ENCODE peak calls at places on chromosome 11, in four cellular contexts. One of them, this sample, is unnamed.

GRCh38 chr11:69205929-69206612 is 50.3 kb downstream of the SMIM38 start:
- DNase-seq in KBM-7: no peak
- DNase-seq in cardiac muscle cell: no peak
- DNase-seq in thyroid gland: no peak
- DNase-seq in this sample: no peak

GRCh38 chr11:131467645-131468270 is 97.3 kb downstream of the NTM start:
- DNase-seq in KBM-7: no peak
- DNase-seq in cardiac muscle cell: no peak
- DNase-seq in thyroid gland: no peak
- DNase-seq in this sample: no peak

GRCh38 chr11:37364246-37364839 is 766.3 kb upstream of the RAG2 start:
- DNase-seq in KBM-7: no peak
- DNase-seq in cardiac muscle cell: no peak
- DNase-seq in thyroid gland: no peak
- DNase-seq in this sample: no peak

GRCh38 chr11:73011126-73011817 is 130.8 kb downstream of the FCHSD2 start:
- DNase-seq in KBM-7: no peak
- DNase-seq in cardiac muscle cell: no peak
- DNase-seq in thyroid gland: no peak
- DNase-seq in this sample: no peak

GRCh38 chr11:12253843-12254281 is 123.5 kb upstream of the PARVA start:
- DNase-seq in KBM-7: no peak
- DNase-seq in cardiac muscle cell: no peak
- DNase-seq in thyroid gland: no peak
- DNase-seq in this sample: peak; percentile 15

GRCh38 chr11:26994579-26995210 is 783 bp downstream of the FIBIN start:
- DNase-seq in KBM-7: no peak
- DNase-seq in cardiac muscle cell: no peak
- DNase-seq in thyroid gland: peak; percentile 73
- DNase-seq in this sample: peak; percentile 20

GRCh38 chr11:112727341-112727841 is 233.8 kb upstream of the NCAM1 start:
- DNase-seq in KBM-7: no peak
- DNase-seq in cardiac muscle cell: no peak
- DNase-seq in thyroid gland: no peak
- DNase-seq in this sample: no peak

GRCh38 chr11:126039485-126040271 is 23.0 kb downstream of the CDON start:
- DNase-seq in KBM-7: no peak
- DNase-seq in cardiac muscle cell: no peak
- DNase-seq in thyroid gland: no peak
- DNase-seq in this sample: no peak

GRCh38 chr11:61890536-61891330 is 612 bp downstream of the FADS3 start:
- DNase-seq in KBM-7: peak; percentile 41
- DNase-seq in cardiac muscle cell: peak; percentile 69
- DNase-seq in thyroid gland: peak; percentile 35
- DNase-seq in this sample: no peak

GRCh38 chr11:58075781-58076180 is 45.0 kb downstream of the OR6Q1 start:
- DNase-seq in KBM-7: no peak
- DNase-seq in cardiac muscle cell: no peak
- DNase-seq in thyroid gland: no peak
- DNase-seq in this sample: no peak

GRCh38 chr11:118343248-118343647 is 743 bp upstream of the CD3D start:
- DNase-seq in KBM-7: no peak
- DNase-seq in cardiac muscle cell: no peak
- DNase-seq in thyroid gland: no peak
- DNase-seq in this sample: no peak

GRCh38 chr11:115226556-115226955 is 277.7 kb downstream of the CADM1 start:
- DNase-seq in KBM-7: no peak
- DNase-seq in cardiac muscle cell: peak; percentile 42
- DNase-seq in thyroid gland: peak; percentile 89
- DNase-seq in this sample: no peak

GRCh38 chr11:82790723-82791487 is 57.2 kb upstream of the FAM181B start:
- DNase-seq in KBM-7: no peak
- DNase-seq in cardiac muscle cell: peak; percentile 45
- DNase-seq in thyroid gland: no peak
- DNase-seq in this sample: no peak

GRCh38 chr11:123055132-123055924 is 6.6 kb downstream of the HSPA8 start:
- DNase-seq in KBM-7: no peak
- DNase-seq in cardiac muscle cell: no peak
- DNase-seq in thyroid gland: no peak
- DNase-seq in this sample: peak; percentile 56

GRCh38 chr11:113553235-113553634 is 78.0 kb upstream of the DRD2 start:
- DNase-seq in KBM-7: no peak
- DNase-seq in cardiac muscle cell: no peak
- DNase-seq in thyroid gland: no peak
- DNase-seq in this sample: no peak